ENCODE peak calls at places on chromosome 11, in nine cellular contexts. A, D, C, W, B, R, N, T and J are unnamed samples.

GRCh38 chr11:61107888-61108287 is 5.6 kb downstream of the CD5 start:
- DNase-seq in B (no peak), T (no peak), N (no peak), R (no peak), D (no peak), W (no peak), A (no peak), C (no peak), J (no peak)

GRCh38 chr11:118939948-118940598 is 14.3 kb upstream of the BCL9L start:
- DNase-seq in T (no peak), R (no peak), W (no peak), N (no peak), D (no peak), B (peak), C (no peak), A (no peak), J (no peak)

GRCh38 chr11:73956876-73957653 is 6.2 kb downstream of the DNAJB13 start:
- DNase-seq in B (no peak), T (no peak), D (peak), C (peak), N (no peak), A (no peak), W (no peak), R (no peak), J (no peak)

GRCh38 chr11:103396237-103396636 is 287.0 kb downstream of the DYNC2H1 start:
- DNase-seq in N (no peak), B (no peak), R (no peak), D (no peak), W (no peak), A (peak), C (no peak), T (no peak), J (no peak)

GRCh38 chr11:59901306-59901705 is 22.7 kb downstream of the OOSP3 start:
- DNase-seq in N (no peak), C (no peak), B (no peak), T (no peak), R (peak), A (peak), W (no peak), D (no peak), J (no peak)

GRCh38 chr11:125372911-125373310 is 123.2 kb downstream of the FEZ1 start:
- DNase-seq in W (no peak), N (no peak), T (no peak), R (no peak), D (no peak), A (no peak), C (no peak), B (no peak), J (no peak)

GRCh38 chr11:125376117-125376516 is 119.9 kb downstream of the FEZ1 start:
- DNase-seq in B (peak), C (no peak), T (no peak), D (peak), W (no peak), N (peak), A (peak), R (peak), J (no peak)

GRCh38 chr11:105244157-105244820 is 104.7 kb upstream of the CARD18 start:
- DNase-seq in T (peak), D (peak), W (no peak), B (no peak), N (no peak), A (peak), C (no peak), R (peak), J (no peak)

GRCh38 chr11:67230406-67230805 is 35.9 kb upstream of the GRK2 start:
- DNase-seq in N (no peak), D (no peak), A (no peak), T (no peak), R (peak), C (no peak), B (no peak), W (no peak), J (no peak)

GRCh38 chr11:7170431-7170830 is 81.3 kb upstream of the SYT9 start:
- DNase-seq in T (no peak), D (no peak), C (no peak), R (no peak), A (no peak), B (no peak), N (no peak), W (no peak), J (no peak)

GRCh38 chr11:66195867-66196266 is 72.6 kb upstream of the RAB1B start:
- DNase-seq in T (no peak), C (no peak), D (no peak), W (no peak), N (no peak), B (no peak), R (no peak), A (no peak), J (no peak)

GRCh38 chr11:848380-848931 is 5.8 kb downstream of the TSPAN4 start:
- DNase-seq in C (no peak), T (peak), N (peak), W (no peak), A (no peak), B (peak), D (no peak), R (no peak), J (no peak)

GRCh38 chr11:121067453-121067852 is 33.6 kb upstream of the TECTA start:
- DNase-seq in B (no peak), R (peak), T (no peak), A (no peak), C (peak), D (no peak), W (no peak), N (no peak), J (peak)

GRCh38 chr11:19808076-19808911 is 95.7 kb downstream of the NAV2 start:
- DNase-seq in W (no peak), R (no peak), C (no peak), N (no peak), B (no peak), A (no peak), T (no peak), D (no peak), J (no peak)
- TF ChIP-seq CTCF in W (no peak), R (no peak), C (no peak), N (no peak), B (no peak), A (no peak), T (peak), D (no peak), J (peak)

GRCh38 chr11:36456136-36456535 is 53.9 kb downstream of the TRAF6 start:
- DNase-seq in R (no peak), N (no peak), B (no peak), W (no peak), T (no peak), A (no peak), D (no peak), C (no peak), J (no peak)

GRCh38 chr11:36454551-36454950 is 55.5 kb downstream of the TRAF6 start:
- DNase-seq in C (no peak), T (no peak), B (no peak), N (no peak), W (no peak), A (no peak), R (no peak), D (no peak), J (no peak)

GRCh38 chr11:36453678-36454077 is 56.4 kb downstream of the TRAF6 start:
- DNase-seq in N (no peak), B (no peak), R (peak), A (peak), T (no peak), D (no peak), W (no peak), C (no peak), J (no peak)

GRCh38 chr11:36454991-36455611 is 55.0 kb downstream of the TRAF6 start:
- DNase-seq in W (no peak), C (no peak), D (peak), R (peak), N (no peak), B (no peak), T (no peak), A (peak), J (no peak)

DNA sequence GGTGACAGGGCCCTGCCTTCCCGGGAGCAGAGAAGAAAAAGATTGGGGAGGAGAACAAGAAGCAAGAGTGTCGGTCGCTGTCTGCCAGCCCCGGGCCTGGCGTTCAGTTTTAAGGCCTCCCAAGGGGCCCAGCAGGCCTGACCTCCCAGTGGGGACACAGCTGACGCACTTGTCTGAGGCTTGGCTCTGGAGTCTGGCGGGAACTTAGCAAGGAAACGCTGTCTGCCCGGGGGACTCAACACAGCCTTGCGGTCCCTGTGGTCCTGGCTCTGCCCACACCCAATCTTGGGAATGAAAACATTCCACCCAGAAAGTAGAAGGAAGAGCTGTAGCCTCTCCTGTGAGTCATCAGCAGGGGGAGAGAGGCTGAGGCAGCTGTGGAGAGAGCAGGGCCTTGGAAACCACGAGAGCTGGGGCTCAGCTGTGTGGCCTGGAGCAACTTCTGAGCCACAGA is 54.4 kb downstream of the TRAF6 start:
- DNase-seq in D (peak), R (peak), T (peak), B (no peak), A (peak), C (no peak), N (peak), W (no peak), J (no peak)
- H3K4me3 ChIP-seq in D (peak), R (no peak), T (no peak), B (no peak), A (no peak), C (no peak), N (no peak), W (no peak), J (no peak)

DNA sequence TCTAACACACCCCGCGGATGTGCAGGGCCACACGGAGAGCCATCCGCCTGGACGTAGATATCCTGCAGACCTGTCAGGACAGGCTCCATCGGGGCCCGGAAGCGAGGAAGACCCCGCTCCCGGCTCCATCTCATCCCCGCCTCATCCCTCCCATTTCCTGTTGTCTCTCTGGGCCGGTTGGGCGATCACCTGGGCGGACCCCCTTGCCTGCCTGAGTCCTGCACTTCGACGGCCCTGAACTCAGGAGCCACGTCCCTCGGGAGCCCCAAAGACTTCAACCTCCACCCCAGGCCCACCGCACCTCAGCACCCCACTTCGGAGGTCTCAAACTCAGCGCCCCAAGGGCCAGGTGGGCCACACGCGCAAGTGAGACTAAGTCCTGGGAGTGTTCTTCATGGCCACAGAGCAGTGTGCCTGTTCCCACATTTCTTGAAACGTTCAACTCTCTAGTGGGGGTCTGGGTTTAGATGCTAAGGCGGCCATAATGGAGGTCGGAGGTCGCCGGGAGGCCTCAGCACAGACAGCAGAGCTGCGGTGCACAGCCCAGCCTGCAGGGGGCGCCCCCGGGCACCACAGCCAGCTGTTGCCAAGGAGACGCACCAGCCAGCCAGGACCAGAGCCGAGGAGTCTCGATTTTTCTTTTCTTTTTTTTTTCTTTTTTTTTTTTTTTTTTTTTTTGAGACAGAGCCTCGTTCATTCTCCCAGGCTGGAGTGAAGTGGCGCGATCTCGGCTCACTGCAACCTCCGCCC is 26.0 kb upstream of the FADD start:
- DNase-seq in T (peak), A (no peak), N (no peak), B (peak), R (no peak), D (no peak), C (peak), W (peak), J (no peak)
- TF ChIP-seq CTCF in T (peak), A (peak), N (peak), B (peak), R (peak), D (peak), C (peak), W (peak), J (peak)

GRCh38 chr11:114088836-114089235 is 29.3 kb downstream of the ZBTB16 start:
- DNase-seq in R (no peak), B (no peak), T (no peak), D (no peak), N (no peak), A (no peak), W (no peak), C (no peak), J (no peak)

GRCh38 chr11:114089748-114090147 is 30.2 kb downstream of the ZBTB16 start:
- DNase-seq in A (no peak), T (no peak), B (no peak), N (peak), W (no peak), C (no peak), D (no peak), R (no peak), J (no peak)

GRCh38 chr11:114087028-114087427 is 27.5 kb downstream of the ZBTB16 start:
- DNase-seq in C (no peak), N (no peak), A (no peak), B (no peak), D (no peak), W (no peak), R (no peak), T (no peak), J (no peak)

GRCh38 chr11:114086394-114086793 is 26.9 kb downstream of the ZBTB16 start:
- DNase-seq in B (no peak), W (no peak), N (no peak), C (no peak), D (no peak), R (no peak), A (no peak), T (no peak), J (no peak)

GRCh38 chr11:114088216-114088615 is 28.7 kb downstream of the ZBTB16 start:
- DNase-seq in C (no peak), A (no peak), R (peak), D (no peak), N (no peak), B (no peak), T (no peak), W (no peak), J (no peak)
- H3K4me3 ChIP-seq in C (no peak), A (no peak), R (no peak), D (peak), N (no peak), B (no peak), T (no peak), W (no peak), J (no peak)

DNA sequence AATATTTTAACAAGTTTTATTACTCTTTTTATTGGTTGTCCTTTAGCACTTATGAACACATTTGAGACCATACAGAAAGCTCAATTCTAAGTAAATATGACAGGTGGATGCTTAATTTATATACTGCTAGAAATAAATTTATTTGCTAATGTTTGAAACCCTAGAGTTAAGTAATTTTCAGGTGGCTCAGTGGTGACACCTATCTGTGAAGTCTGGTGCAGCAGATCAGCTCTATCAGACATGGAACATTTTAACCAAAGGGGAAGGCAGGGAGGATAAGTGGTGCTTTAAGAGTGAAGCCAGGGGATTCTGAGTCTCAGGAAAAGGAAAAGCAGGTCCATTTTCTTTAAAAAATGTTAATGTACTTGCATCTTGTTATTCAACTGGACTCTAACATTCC is 175.8 kb downstream of the DSCAML1 start:
- DNase-seq in D (no peak), R (peak), C (no peak), A (no peak), N (no peak), T (no peak), W (no peak), B (peak), J (no peak)
- TF ChIP-seq CTCF in D (no peak), R (peak), C (peak), A (peak), N (no peak), T (peak), W (peak), B (peak), J (peak)

GRCh38 chr11:102305352-102306047 is 11.8 kb upstream of the BIRC3 start:
- DNase-seq in W (no peak), A (no peak), T (no peak), N (no peak), D (no peak), C (no peak), R (no peak), B (no peak), J (no peak)
- H3K4me3 ChIP-seq in W (no peak), A (no peak), T (peak), N (no peak), D (no peak), C (no peak), R (no peak), B (no peak), J (no peak)

GRCh38 chr11:34606326-34607120 is 14.4 kb upstream of the EHF start:
- DNase-seq in W (no peak), N (no peak), B (no peak), R (no peak), T (no peak), D (no peak), A (no peak), C (no peak), J (no peak)
- TF ChIP-seq CTCF in W (no peak), N (no peak), B (no peak), R (no peak), T (no peak), D (no peak), A (no peak), C (no peak), J (no peak)

DNA sequence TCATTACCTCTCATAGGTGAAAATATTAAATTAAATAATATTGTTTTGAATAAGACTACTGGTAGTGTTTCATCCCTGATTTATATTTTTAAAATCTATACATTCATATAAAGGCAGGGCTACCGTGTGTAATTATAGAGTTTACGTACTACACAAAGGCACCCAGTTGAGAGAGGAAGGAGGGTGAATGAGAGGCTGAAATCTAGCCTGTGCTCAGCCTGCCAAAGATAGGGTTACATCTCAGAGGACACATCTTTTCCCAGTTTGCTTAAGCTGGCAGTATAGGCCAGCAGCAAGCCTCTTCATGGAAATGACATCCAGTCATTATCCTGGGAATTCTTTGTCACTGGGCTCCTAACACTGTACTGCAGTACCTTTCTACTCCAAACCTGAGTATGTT is 7.5 kb upstream of the B3GNT6 start:
- DNase-seq in N (no peak), A (no peak), T (no peak), D (no peak), B (no peak), W (no peak), R (no peak), C (no peak), J (no peak)
- H3K4me3 ChIP-seq in N (no peak), A (no peak), T (no peak), D (no peak), B (no peak), W (no peak), R (no peak), C (no peak), J (no peak)

DNA sequence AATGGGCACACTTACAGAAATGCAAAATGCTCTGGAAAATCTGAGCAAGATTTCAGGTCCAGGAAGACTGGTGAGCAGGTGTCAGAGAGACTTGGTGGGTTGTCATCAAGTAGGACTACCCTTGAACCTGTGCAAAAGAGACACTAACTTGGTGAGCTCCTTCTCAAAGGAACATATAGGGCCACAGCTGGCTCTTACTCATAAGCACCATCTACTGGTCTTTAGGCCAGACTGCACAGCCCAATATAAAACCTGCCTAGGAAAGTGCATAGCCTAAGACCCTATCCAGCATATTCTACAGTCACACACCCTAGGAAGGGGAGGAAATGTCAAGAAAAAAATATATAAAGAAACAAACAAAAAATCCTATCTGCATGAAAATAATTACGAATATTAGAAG is 18.2 kb upstream of the OR10W1 start:
- DNase-seq in D (no peak), A (peak), R (peak), W (no peak), B (no peak), T (peak), N (no peak), C (peak), J (peak)
- TF ChIP-seq CTCF in D (no peak), A (peak), R (peak), W (peak), B (peak), T (peak), N (peak), C (peak), J (peak)

GRCh38 chr11:120023551-120023950 is 114.4 kb downstream of the TRIM29 start:
- DNase-seq in A (no peak), B (no peak), C (no peak), W (no peak), D (no peak), N (no peak), R (no peak), T (no peak), J (no peak)
- H3K4me3 ChIP-seq in A (no peak), B (no peak), C (no peak), W (no peak), D (no peak), N (no peak), R (no peak), T (no peak), J (no peak)